ENCODE peak calls at places on chromosomes 3 and 15, in five cellular contexts. One of them, this sample, is unnamed.

GRCh38 chr15:45378149-45378912 is at the start of gene GATM:
- DNase-seq in left kidney: peak
- DNase-seq in endothelial cell: peak
- DNase-seq in SJSA1: peak
- DNase-seq in B cell: peak
- DNase-seq in this sample: peak

GRCh38 chr3:59884409-59884808 is 834.6 kb upstream of the CFAP20DC start:
- DNase-seq in left kidney: no peak
- DNase-seq in endothelial cell: no peak
- DNase-seq in SJSA1: no peak
- DNase-seq in B cell: no peak
- DNase-seq in this sample: no peak

GRCh38 chr3:104519068-104519467 is 847.6 kb upstream of the ALCAM start:
- DNase-seq in left kidney: no peak
- DNase-seq in endothelial cell: no peak
- DNase-seq in SJSA1: no peak
- DNase-seq in B cell: no peak
- DNase-seq in this sample: peak

GRCh38 chr3:158765518-158766205 is 33.4 kb upstream of the RARRES1 start:
- DNase-seq in left kidney: no peak
- DNase-seq in endothelial cell: no peak
- DNase-seq in SJSA1: no peak
- DNase-seq in B cell: no peak
- DNase-seq in this sample: no peak

GRCh38 chr3:27677554-27677953 is 44.6 kb downstream of the EOMES start:
- DNase-seq in left kidney: no peak
- DNase-seq in endothelial cell: no peak
- DNase-seq in SJSA1: no peak
- DNase-seq in B cell: no peak
- DNase-seq in this sample: no peak

GRCh38 chr3:53009826-53010539 is 35.9 kb downstream of the SFMBT1 start:
- DNase-seq in left kidney: no peak
- DNase-seq in endothelial cell: no peak
- DNase-seq in SJSA1: no peak
- DNase-seq in B cell: no peak
- DNase-seq in this sample: peak

GRCh38 chr15:91530951-91531582 is 322.4 kb upstream of the SLCO3A1 start:
- DNase-seq in left kidney: no peak
- DNase-seq in endothelial cell: no peak
- DNase-seq in SJSA1: no peak
- DNase-seq in B cell: no peak
- DNase-seq in this sample: no peak

GRCh38 chr3:4597204-4597985 is 104.2 kb downstream of the ITPR1 start:
- DNase-seq in left kidney: peak
- DNase-seq in endothelial cell: no peak
- DNase-seq in SJSA1: no peak
- DNase-seq in B cell: no peak
- DNase-seq in this sample: no peak

GRCh38 chr15:36432162-36432561 is 147.3 kb upstream of the CDIN1 start:
- DNase-seq in left kidney: no peak
- DNase-seq in endothelial cell: no peak
- DNase-seq in SJSA1: no peak
- DNase-seq in B cell: no peak
- DNase-seq in this sample: no peak

GRCh38 chr15:84736375-84736774 is 12.0 kb upstream of the ZNF592 start:
- DNase-seq in left kidney: no peak
- DNase-seq in endothelial cell: no peak
- DNase-seq in SJSA1: no peak
- DNase-seq in B cell: peak
- DNase-seq in this sample: no peak

GRCh38 chr15:99906793-99907192 is 173.6 kb upstream of the LYSMD4 start:
- DNase-seq in left kidney: no peak
- DNase-seq in endothelial cell: no peak
- DNase-seq in SJSA1: no peak
- DNase-seq in B cell: no peak
- DNase-seq in this sample: no peak

GRCh38 chr15:41698779-41699178 is 38.6 kb downstream of the MGA start:
- DNase-seq in left kidney: no peak
- DNase-seq in endothelial cell: no peak
- DNase-seq in SJSA1: no peak
- DNase-seq in B cell: no peak
- DNase-seq in this sample: no peak

GRCh38 chr3:51928438-51928837 is 13.3 kb downstream of the RRP9 start:
- DNase-seq in left kidney: no peak
- DNase-seq in endothelial cell: no peak
- DNase-seq in SJSA1: no peak
- DNase-seq in B cell: no peak
- DNase-seq in this sample: no peak

GRCh38 chr15:40793216-40793989 is 13.5 kb upstream of the ZFYVE19 start:
- DNase-seq in left kidney: no peak
- DNase-seq in endothelial cell: no peak
- DNase-seq in SJSA1: peak
- DNase-seq in B cell: no peak
- DNase-seq in this sample: no peak

GRCh38 chr15:43225201-43225949 is 4.6 kb upstream of the EPB42 start:
- DNase-seq in left kidney: peak
- DNase-seq in endothelial cell: peak
- DNase-seq in SJSA1: no peak
- DNase-seq in B cell: peak
- DNase-seq in this sample: peak

GRCh38 chr15:84022516-84022915 is 213.1 kb upstream of the GOLGA6L4 start:
- DNase-seq in left kidney: no peak
- DNase-seq in endothelial cell: no peak
- DNase-seq in SJSA1: no peak
- DNase-seq in B cell: no peak
- DNase-seq in this sample: no peak

GRCh38 chr3:10926831-10927521 is 65.6 kb upstream of the SLC6A1 start:
- DNase-seq in left kidney: no peak
- DNase-seq in endothelial cell: no peak
- DNase-seq in SJSA1: no peak
- DNase-seq in B cell: no peak
- DNase-seq in this sample: no peak

GRCh38 chr15:68631621-68632051 is 52.8 kb downstream of the CORO2B start:
- DNase-seq in left kidney: peak
- DNase-seq in endothelial cell: no peak
- DNase-seq in SJSA1: no peak
- DNase-seq in B cell: peak
- DNase-seq in this sample: peak

GRCh38 chr3:183502782-183503181 is 52.7 kb downstream of the KLHL6 start:
- DNase-seq in left kidney: no peak
- DNase-seq in endothelial cell: no peak
- DNase-seq in SJSA1: no peak
- DNase-seq in B cell: no peak
- DNase-seq in this sample: no peak

GRCh38 chr3:153163349-153164008 is 1.5 kb downstream of the RAP2B start:
- DNase-seq in left kidney: peak
- DNase-seq in endothelial cell: no peak
- DNase-seq in SJSA1: no peak
- DNase-seq in B cell: no peak
- DNase-seq in this sample: no peak

GRCh38 chr15:79942656-79943481 is 28.1 kb downstream of the BCL2A1 start:
- DNase-seq in left kidney: peak
- DNase-seq in endothelial cell: no peak
- DNase-seq in SJSA1: no peak
- DNase-seq in B cell: no peak
- DNase-seq in this sample: no peak

GRCh38 chr3:126927846-126928245 is 55.1 kb upstream of the PLXNA1 start:
- DNase-seq in left kidney: no peak
- DNase-seq in endothelial cell: no peak
- DNase-seq in SJSA1: peak
- DNase-seq in B cell: peak
- DNase-seq in this sample: peak

GRCh38 chr15:59616390-59616789 is 4.8 kb downstream of the GCNT3 start:
- DNase-seq in left kidney: peak
- DNase-seq in endothelial cell: no peak
- DNase-seq in SJSA1: no peak
- DNase-seq in B cell: no peak
- DNase-seq in this sample: no peak

GRCh38 chr15:64897345-64897985 is 14.2 kb upstream of the ANKDD1A start:
- DNase-seq in left kidney: no peak
- DNase-seq in endothelial cell: no peak
- DNase-seq in SJSA1: no peak
- DNase-seq in B cell: no peak
- DNase-seq in this sample: no peak

GRCh38 chr3:141878812-141879211 is 2.4 kb downstream of the ATP1B3 start:
- DNase-seq in left kidney: no peak
- DNase-seq in endothelial cell: no peak
- DNase-seq in SJSA1: no peak
- DNase-seq in B cell: no peak
- DNase-seq in this sample: no peak

GRCh38 chr15:58543664-58544335 is 112.0 kb downstream of the LIPC start:
- DNase-seq in left kidney: no peak
- DNase-seq in endothelial cell: no peak
- DNase-seq in SJSA1: no peak
- DNase-seq in B cell: no peak
- DNase-seq in this sample: no peak

GRCh38 chr15:69748131-69748530 is 295.5 kb downstream of the RPLP1 start:
- DNase-seq in left kidney: no peak
- DNase-seq in endothelial cell: no peak
- DNase-seq in SJSA1: peak
- DNase-seq in B cell: no peak
- DNase-seq in this sample: no peak

GRCh38 chr15:41104234-41104633 is 11.8 kb downstream of the INO80 start:
- DNase-seq in left kidney: no peak
- DNase-seq in endothelial cell: no peak
- DNase-seq in SJSA1: no peak
- DNase-seq in B cell: no peak
- DNase-seq in this sample: no peak

GRCh38 chr15:74392902-74393301 is 25.5 kb upstream of the CYP11A1 start:
- DNase-seq in left kidney: no peak
- DNase-seq in endothelial cell: no peak
- DNase-seq in SJSA1: no peak
- DNase-seq in B cell: no peak
- DNase-seq in this sample: no peak

GRCh38 chr3:170330366-170330765 is 27.1 kb upstream of the SKIL start:
- DNase-seq in left kidney: no peak
- DNase-seq in endothelial cell: no peak
- DNase-seq in SJSA1: peak
- DNase-seq in B cell: no peak
- DNase-seq in this sample: peak

GRCh38 chr3:12287727-12288465 is 974 bp upstream of the PPARG start:
- DNase-seq in left kidney: peak
- DNase-seq in endothelial cell: peak
- DNase-seq in SJSA1: no peak
- DNase-seq in B cell: no peak
- DNase-seq in this sample: peak

GRCh38 chr15:61100512-61100911 is 128.6 kb downstream of the RORA start:
- DNase-seq in left kidney: no peak
- DNase-seq in endothelial cell: no peak
- DNase-seq in SJSA1: no peak
- DNase-seq in B cell: no peak
- DNase-seq in this sample: peak